ENCODE peak calls at places on chromosomes 3 and 15, in five cellular contexts. Y, W, N, V and E are unnamed samples.
A peak's percentile ranks its signal among the peaks of the same experiment; 100 is the strongest.

GRCh38 chr15:39142500-39142899 is 438.4 kb upstream of the THBS1 start:
- DNase-seq in N (no peak), W (no peak), V (no peak), Y (no peak), E (no peak)

GRCh38 chr3:112688819-112689218 is 47.9 kb upstream of the CCDC80 start:
- DNase-seq in V (peak; percentile 83), N (no peak), Y (no peak), W (no peak), E (no peak)

GRCh38 chr15:77858677-77859490 is 218.6 kb downstream of the TBC1D2B start:
- DNase-seq in V (no peak), Y (peak; percentile 49), N (no peak), W (no peak), E (no peak)

GRCh38 chr3:87436781-87437543 is 160.6 kb upstream of the POU1F1 start:
- DNase-seq in W (no peak), Y (no peak), V (no peak), N (no peak), E (no peak)

GRCh38 chr15:43927203-43927602 is 100.4 kb downstream of the WDR76 start:
- DNase-seq in N (no peak), V (no peak), W (no peak), Y (no peak), E (no peak)

GRCh38 chr3:74648102-74648501 is 33.6 kb upstream of the CNTN3 start:
- DNase-seq in N (no peak), W (no peak), V (no peak), Y (no peak), E (no peak)

GRCh38 chr15:31328425-31328998 is 1.9 kb downstream of the KLF13 start:
- DNase-seq in N (no peak), Y (no peak), W (peak; percentile 51), V (peak; percentile 30), E (no peak)

GRCh38 chr15:80643296-80643965 is 51.7 kb upstream of the ABHD17C start:
- DNase-seq in Y (no peak), W (peak; percentile 76), V (no peak), N (no peak), E (peak; percentile 11)

GRCh38 chr15:64574220-64574994 is 114.0 kb downstream of the ZNF609 start:
- DNase-seq in W (peak; percentile 56), V (no peak), N (no peak), Y (no peak), E (no peak)

GRCh38 chr15:69568621-69569020 is 116.0 kb downstream of the RPLP1 start:
- DNase-seq in W (peak; percentile 9), V (no peak), N (no peak), Y (peak; percentile 64), E (no peak)

GRCh38 chr15:48925714-48926223 is 38.0 kb downstream of the SHC4 start:
- DNase-seq in Y (no peak), N (no peak), W (peak; percentile 84), V (peak; percentile 78), E (no peak)

GRCh38 chr15:45921978-45922377 is 287.1 kb downstream of the SQOR start:
- DNase-seq in W (no peak), N (peak; percentile 50), Y (no peak), V (no peak), E (no peak)

GRCh38 chr15:45918839-45919238 is 284.0 kb downstream of the SQOR start:
- DNase-seq in N (no peak), W (no peak), V (no peak), Y (no peak), E (no peak)

GRCh38 chr15:45919806-45920205 is 285.0 kb downstream of the SQOR start:
- DNase-seq in W (peak; percentile 73), N (no peak), V (peak; percentile 72), Y (no peak), E (no peak)

GRCh38 chr15:45921376-45921775 is 286.5 kb downstream of the SQOR start:
- DNase-seq in N (peak; percentile 44), W (no peak), Y (no peak), V (peak; percentile 6), E (no peak)
- TF ChIP-seq CTCF in N (no peak), W (no peak), Y (no peak), V (no peak), E (no peak)

GRCh38 chr3:39261726-39262125 is 18.1 kb downstream of the CX3CR1 start:
- DNase-seq in Y (no peak), W (no peak), N (no peak), V (no peak), E (peak; percentile 40)
- TF ChIP-seq CTCF in Y (no peak), W (no peak), N (no peak), V (no peak), E (no peak)

GRCh38 chr3:133928136-133928893 is 32.6 kb upstream of the RAB6B start:
- DNase-seq in N (no peak), W (no peak), V (no peak), Y (peak; percentile 52), E (peak; percentile 64)
- TF ChIP-seq CTCF in N (no peak), W (no peak), V (no peak), Y (no peak), E (no peak)

GRCh38 chr3:154431043-154431442 is 1.1 kb upstream of the GPR149 start:
- DNase-seq in W (no peak), N (no peak), Y (no peak), V (no peak), E (no peak)

GRCh38 chr3:154428369-154429206 is 1.4 kb downstream of the GPR149 start:
- DNase-seq in Y (no peak), N (no peak), V (no peak), W (no peak), E (no peak)

GRCh38 chr3:154427685-154428291 is 2.2 kb downstream of the GPR149 start:
- DNase-seq in W (no peak), V (no peak), N (no peak), Y (no peak), E (no peak)

GRCh38 chr3:154430014-154430413 is at the start of gene GPR149:
- DNase-seq in Y (no peak), V (peak; percentile 25), W (no peak), N (no peak), E (no peak)
- TF ChIP-seq CTCF in Y (no peak), V (no peak), W (no peak), N (no peak), E (no peak)

GRCh38 chr3:38534180-38534579 is 38.0 kb downstream of the EXOG start:
- DNase-seq in V (no peak), Y (no peak), W (no peak), N (no peak), E (no peak)
- TF ChIP-seq CTCF in V (no peak), Y (no peak), W (no peak), N (no peak), E (no peak)

DNA sequence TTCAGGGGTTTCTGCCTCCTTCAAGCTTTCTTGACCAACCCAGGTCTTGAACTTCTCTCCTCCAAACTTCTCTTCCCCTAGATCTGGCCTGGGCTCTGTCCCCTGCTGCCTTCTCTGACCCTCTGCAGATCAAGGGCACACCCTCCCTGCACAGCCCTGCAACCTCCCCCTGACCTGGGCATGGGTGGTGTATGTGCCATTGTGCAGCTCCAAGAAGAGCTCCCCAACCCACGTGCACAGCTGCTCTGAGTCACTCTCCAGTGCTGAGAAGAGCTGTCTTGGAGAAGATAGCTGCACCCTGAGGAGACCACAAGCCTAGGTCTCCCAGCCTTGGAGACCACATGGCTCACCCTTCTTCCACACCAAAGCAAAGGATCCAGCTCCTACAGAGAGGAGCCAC is 8.0 kb downstream of the MAN2C1 start:
- DNase-seq in N (no peak), V (no peak), W (no peak), Y (no peak), E (no peak)
- TF ChIP-seq CTCF in N (no peak), V (no peak), W (no peak), Y (no peak), E (no peak)

DNA sequence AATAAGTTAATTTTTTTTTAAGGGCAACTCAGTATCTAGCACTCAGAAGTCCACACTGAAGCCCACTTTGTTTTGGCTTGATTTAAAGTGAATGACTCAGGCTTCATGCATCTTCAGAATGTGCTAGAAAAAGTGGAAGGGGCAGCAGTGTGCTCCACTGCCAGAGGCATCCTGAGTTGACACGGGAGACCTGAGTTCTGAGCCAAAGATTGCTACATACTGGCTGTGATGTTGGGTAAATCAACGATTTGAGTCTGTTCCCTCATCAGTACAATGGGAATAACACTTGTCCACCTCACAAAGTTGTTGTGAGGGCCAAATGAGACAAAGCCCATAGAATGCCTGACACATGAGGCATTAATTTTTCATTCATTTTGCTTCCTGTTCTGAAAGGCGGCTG is 19.0 kb downstream of the TMEM43 start:
- DNase-seq in V (peak; percentile 69), Y (peak; percentile 82), N (no peak), W (peak; percentile 93), E (no peak)
- TF ChIP-seq CTCF in V (no peak), Y (no peak), N (no peak), W (no peak), E (no peak)

DNA sequence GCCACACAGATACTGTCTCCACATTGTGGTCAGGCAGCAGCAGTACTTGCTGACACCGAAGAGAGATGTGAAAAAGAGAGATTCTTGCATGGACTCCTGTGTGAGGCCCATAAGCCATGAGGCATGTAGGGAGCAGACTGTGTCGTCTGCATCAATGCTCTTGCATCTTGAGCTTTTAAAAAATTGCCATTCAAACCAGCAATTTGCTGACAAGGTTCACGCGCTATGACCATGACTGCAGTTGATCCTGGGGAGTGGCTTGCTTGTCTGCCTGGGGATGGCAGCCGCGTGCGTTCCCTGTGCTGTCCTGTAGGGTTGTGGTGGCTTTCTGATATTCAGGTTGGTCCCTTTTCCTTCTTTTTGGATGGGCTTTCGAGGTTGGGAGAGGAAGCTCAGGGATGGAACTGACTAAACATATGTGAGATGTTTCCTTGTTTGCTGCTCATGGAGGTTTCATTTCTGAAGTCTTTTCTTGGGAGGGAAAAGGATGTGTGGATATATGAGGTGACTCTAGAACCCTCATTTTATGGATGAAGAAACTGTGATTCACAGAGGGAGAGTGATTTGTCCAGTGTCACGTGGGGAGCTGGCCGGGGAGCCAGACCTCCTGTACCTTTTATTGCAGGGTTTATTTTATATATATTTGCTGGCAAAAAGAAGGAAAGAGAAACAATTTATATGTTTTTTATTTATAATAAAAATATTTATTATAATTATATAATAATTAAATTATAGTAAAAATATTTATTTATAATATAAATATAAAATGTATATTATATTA is 48.6 kb downstream of the LPP start:
- DNase-seq in Y (no peak), W (no peak), N (no peak), V (peak; percentile 62), E (no peak)
- TF ChIP-seq CTCF in Y (no peak), W (no peak), N (no peak), V (no peak), E (no peak)

GRCh38 chr15:25989327-25989726 is 126.2 kb upstream of the ATP10A start:
- DNase-seq in V (no peak), N (no peak), Y (no peak), W (no peak), E (no peak)
- TF ChIP-seq CTCF in V (no peak), N (no peak), Y (no peak), W (no peak), E (no peak)